ENCODE peak calls at places on chromosomes 4 and X, in ten cellular contexts. L, B, C, F, T, Z, J, O, W and U are unnamed samples.

GRCh38 chrX:26203556-26203955 is 11.3 kb downstream of the MAGEB6 start:
- DNase-seq in T (no peak), B (no peak), W (no peak), F (no peak), L (no peak), O (no peak), C (no peak), Z (no peak), J (no peak), U (no peak)

GRCh38 chrX:26109142-26109541 is 29.0 kb upstream of the MAGEB18 start:
- DNase-seq in J (no peak), O (no peak), C (no peak), Z (no peak), W (no peak), L (no peak), T (no peak), B (no peak), F (no peak), U (no peak)

GRCh38 chrX:121221321-121221977 is 174.0 kb downstream of the GLUD2 start:
- DNase-seq in C (no peak), T (no peak), O (no peak), Z (no peak), F (no peak), J (no peak), W (no peak), B (no peak), L (no peak), U (no peak)

GRCh38 chrX:77167993-77168392 is 279.2 kb upstream of the FGF16 start:
- DNase-seq in O (no peak), T (no peak), C (no peak), B (no peak), F (no peak), Z (no peak), J (no peak), W (no peak), L (no peak), U (no peak)

GRCh38 chr4:11471613-11472012 is 42.9 kb upstream of the HS3ST1 start:
- DNase-seq in B (peak; percentile 34), T (no peak), O (no peak), F (no peak), Z (no peak), L (no peak), W (peak; percentile 41), J (peak; percentile 17), C (no peak), U (peak; percentile 11)

GRCh38 chrX:68647156-68647957 is at the start of gene STARD8:
- DNase-seq in L (peak; percentile 76), O (peak; percentile 40), F (no peak), T (peak; percentile 45), C (peak; percentile 39), J (peak; percentile 12), Z (peak; percentile 54), W (no peak), B (peak; percentile 49), U (no peak)

GRCh38 chr4:15906024-15906443 is 32.5 kb downstream of the FGFBP1 start:
- DNase-seq in T (no peak), Z (peak; percentile 28), J (no peak), B (no peak), W (peak; percentile 84), O (peak; percentile 63), C (peak; percentile 44), L (peak; percentile 85), F (no peak), U (no peak)

GRCh38 chr4:33966808-33967207 is 2277.5 kb downstream of the ARAP2 start:
- DNase-seq in F (no peak), W (no peak), T (no peak), B (no peak), C (no peak), L (no peak), J (no peak), O (no peak), Z (no peak), U (no peak)

GRCh38 chr4:1154126-1154522 is 18.3 kb downstream of the SPON2 start:
- DNase-seq in W (no peak), O (no peak), J (no peak), C (no peak), B (no peak), L (no peak), Z (peak; percentile 81), T (no peak), F (no peak), U (no peak)

GRCh38 chr4:18343581-18343980 is 322.0 kb upstream of the LCORL start:
- DNase-seq in B (no peak), J (no peak), L (no peak), Z (no peak), C (no peak), O (no peak), F (no peak), T (no peak), W (no peak), U (no peak)

GRCh38 chr4:7474320-7474719 is 39.6 kb upstream of the PSAPL1 start:
- DNase-seq in T (no peak), L (no peak), J (no peak), W (no peak), Z (no peak), C (no peak), O (no peak), B (no peak), F (no peak), U (no peak)

GRCh38 chr4:172850838-172851237 is 317.8 kb upstream of the GALNT7 start:
- DNase-seq in O (no peak), J (no peak), L (no peak), B (no peak), C (no peak), F (no peak), Z (no peak), T (peak; percentile 95), W (no peak), U (no peak)

GRCh38 chrX:29397506-29397905 is 810.3 kb downstream of the IL1RAPL1 start:
- DNase-seq in B (no peak), C (no peak), O (no peak), L (no peak), F (no peak), Z (no peak), W (no peak), J (no peak), T (peak; percentile 58), U (no peak)

GRCh38 chrX:105018865-105019264 is 201.6 kb downstream of the TEX13A start:
- DNase-seq in W (no peak), L (no peak), F (no peak), T (no peak), C (no peak), B (no peak), O (no peak), J (no peak), Z (no peak), U (no peak)

GRCh38 chr4:83329521-83330105 is 5.0 kb downstream of the HPSE start:
- DNase-seq in T (peak; percentile 5), O (no peak), F (no peak), B (no peak), J (no peak), C (no peak), Z (no peak), L (no peak), W (no peak), U (no peak)

GRCh38 chr4:166421556-166422156 is 548.6 kb downstream of the TLL1 start:
- DNase-seq in J (no peak), L (no peak), O (no peak), T (peak; percentile 2), B (no peak), W (no peak), F (no peak), C (no peak), Z (no peak), U (no peak)

DNA sequence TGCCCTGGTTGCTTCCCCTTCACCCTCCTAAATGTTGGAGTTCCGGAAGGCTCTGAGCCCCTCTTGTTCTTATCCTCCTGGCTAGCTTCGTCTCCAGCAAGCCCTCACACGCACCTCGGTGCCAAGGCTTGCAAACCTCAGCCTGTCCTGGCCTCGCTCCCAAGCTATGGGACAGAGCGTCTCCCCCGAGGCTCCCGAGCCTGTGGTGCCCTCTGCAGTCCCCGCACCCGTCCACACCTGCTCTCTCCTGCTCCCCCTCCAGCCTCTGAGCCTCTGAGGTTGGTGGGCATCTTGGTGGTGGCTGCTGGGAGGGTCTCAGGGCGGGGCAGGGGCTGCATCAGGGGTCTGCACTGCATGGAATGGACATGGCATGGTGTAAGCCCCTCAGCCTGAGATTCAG is 63.2 kb downstream of the TRMT44 start:
- DNase-seq in B (no peak), J (no peak), W (no peak), Z (no peak), L (no peak), T (no peak), F (no peak), O (peak; percentile 37), C (peak; percentile 70), U (no peak)
- TF ChIP-seq POLR2A in B (no peak), J (no peak), W (no peak), Z (no peak), L (no peak), T (no peak), F (no peak), O (no peak), C (no peak), U (no peak)

GRCh38 chr4:109559983-109560686 is at the start of gene MCUB:
- DNase-seq in T (peak; percentile 89), Z (peak; percentile 68), O (peak; percentile 79), W (peak; percentile 89), L (peak; percentile 82), B (peak; percentile 81), C (peak; percentile 80), J (peak; percentile 74), F (peak; percentile 82), U (peak; percentile 41)
- TF ChIP-seq POLR2A in T (no peak), Z (peak; percentile 37), O (no peak), W (peak; percentile 44), L (peak; percentile 43), B (peak; percentile 14), C (peak; percentile 39), J (no peak), F (no peak), U (no peak)

DNA sequence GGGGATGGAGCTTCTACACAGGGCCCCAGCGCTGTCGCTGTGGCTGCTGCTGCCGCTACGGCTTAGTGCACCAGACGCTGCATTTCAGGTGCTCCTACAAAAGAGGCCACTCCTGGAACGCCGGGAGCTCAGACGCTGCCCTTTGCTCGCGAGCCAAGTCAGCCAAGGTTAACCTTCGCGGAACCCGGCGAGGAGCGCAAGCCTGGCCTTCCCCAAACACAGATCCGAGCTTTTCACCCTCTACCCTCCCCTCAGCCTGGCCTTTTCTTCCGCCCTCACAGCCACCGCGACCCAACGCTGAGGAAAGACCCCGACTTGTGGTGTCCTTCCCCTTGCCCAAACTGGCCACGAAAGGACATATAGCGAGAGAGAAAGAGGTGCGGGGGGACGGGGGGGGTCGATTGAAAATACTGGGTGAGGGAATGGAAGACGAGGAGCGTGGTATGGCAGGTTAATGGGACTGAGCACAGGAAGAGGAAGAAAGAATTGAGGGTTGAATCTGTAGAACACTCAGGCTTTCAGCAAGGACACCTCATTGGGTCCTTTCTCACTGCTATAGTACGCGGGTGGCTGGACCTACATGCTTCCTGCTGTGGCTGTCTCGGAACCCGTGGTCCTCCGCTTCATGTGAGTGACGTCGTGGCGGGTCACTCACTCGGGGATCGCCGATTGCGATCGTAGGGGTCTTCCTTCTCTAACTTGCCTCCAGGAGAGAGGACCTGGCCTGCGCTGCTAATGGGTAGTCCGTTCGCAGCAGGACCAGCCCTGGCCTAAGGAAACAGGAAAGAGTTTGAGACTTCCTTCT is at the start of the genes AIMP1 and TBCK:
- DNase-seq in O (peak; percentile 87), J (peak; percentile 92), W (peak; percentile 91), B (peak; percentile 93), L (peak; percentile 52), Z (peak; percentile 78), F (peak; percentile 41), T (peak; percentile 90), C (peak; percentile 89), U (peak; percentile 53)
- TF ChIP-seq POLR2A in O (peak; percentile 77), J (peak; percentile 18), W (peak; percentile 94), B (peak; percentile 72), L (peak; percentile 63), Z (peak; percentile 93), F (peak; percentile 87), T (peak; percentile 88), C (peak; percentile 67), U (no peak)

GRCh38 chr4:122151982-122152698 is at the start of gene BLTP1:
- DNase-seq in C (peak; percentile 92), W (peak; percentile 93), O (peak; percentile 90), F (peak; percentile 87), L (peak; percentile 60), B (peak; percentile 84), J (peak; percentile 73), Z (peak; percentile 94), T (peak; percentile 75), U (peak; percentile 18)
- TF ChIP-seq POLR2A in C (peak; percentile 87), W (peak; percentile 70), O (no peak), F (peak; percentile 65), L (peak; percentile 52), B (peak; percentile 25), J (peak; percentile 26), Z (peak; percentile 88), T (no peak), U (peak; percentile 72)